ENCODE peak calls at places on chromosomes 13 and 19, in four cellular contexts. C, I, U and X are unnamed samples. For H3K36me3 and H3K27me3, the result is how much of the 10 kb centered on the place peaks cover.

GRCh38 chr19:4477034-4477801 is 5.1 kb downstream of the HDGFL2 start:
- DNase-seq in I (no peak), C (no peak), U (no peak), X (no peak)

GRCh38 chr19:35671818-35672217 is 5.5 kb downstream of the UPK1A start:
- DNase-seq in U (no peak), C (no peak), I (no peak), X (no peak)

GRCh38 chr19:6260912-6261636 is 18.7 kb downstream of the MLLT1 start:
- DNase-seq in C (no peak), U (no peak), I (peak), X (no peak)

GRCh38 chr13:24627864-24628418 is 52.3 kb upstream of the ATP12A start:
- DNase-seq in I (no peak), U (no peak), C (no peak), X (no peak)

GRCh38 chr19:11261902-11262839 is at the start of gene DOCK6:
- DNase-seq in U (no peak), C (no peak), I (peak), X (no peak)

GRCh38 chr13:91359566-91359965 is 12.1 kb downstream of the MIR17HG start:
- DNase-seq in C (no peak), U (no peak), I (no peak), X (no peak)

GRCh38 chr19:33580026-33580644 is 41.6 kb upstream of the CHST8 start:
- DNase-seq in C (no peak), U (no peak), I (peak), X (no peak)

GRCh38 chr19:7920520-7921301 is 573 bp downstream of the SNAPC2 start:
- DNase-seq in C (peak), U (peak), I (peak), X (peak)

GRCh38 chr13:41782086-41782485 is 178.8 kb downstream of the VWA8 start:
- DNase-seq in I (no peak), C (no peak), U (no peak), X (no peak)

GRCh38 chr13:47005761-47006414 is 109.0 kb upstream of the HTR2A start:
- DNase-seq in I (no peak), C (no peak), U (no peak), X (no peak)

GRCh38 chr19:28746486-28746885 is 466.5 kb downstream of the UQCRFS1 start:
- DNase-seq in U (no peak), I (no peak), C (no peak), X (no peak)

GRCh38 chr13:101127741-101128353 is 288.5 kb downstream of the NALCN start:
- DNase-seq in I (no peak), U (no peak), C (peak), X (no peak)

GRCh38 chr19:4123615-4124568 is at the start of gene MAP2K2:
- DNase-seq in I (peak), C (peak), U (peak), X (peak)

GRCh38 chr19:23283925-23284324 is 33.7 kb upstream of the ZNF724 start:
- DNase-seq in U (peak), C (peak), I (peak), X (peak)

GRCh38 chr13:65236841-65237418 is 1993.2 kb downstream of the PCDH9 start:
- DNase-seq in I (no peak), C (no peak), U (no peak), X (no peak)

GRCh38 chr13:77386046-77386445 is 59.2 kb upstream of the MYCBP2 start:
- DNase-seq in C (no peak), I (no peak), U (no peak), X (no peak)

GRCh38 chr13:57644106-57644505 is 12.6 kb downstream of the PCDH17 start:
- DNase-seq in I (no peak), U (no peak), C (no peak), X (no peak)

GRCh38 chr13:59261928-59262488 is 901.7 kb downstream of the DIAPH3 start:
- DNase-seq in U (no peak), C (no peak), I (no peak), X (no peak)

GRCh38 chr13:60944863-60945262 is 470.8 kb downstream of the PCDH20 start:
- DNase-seq in U (no peak), C (no peak), I (no peak), X (no peak)

GRCh38 chr13:76853481-76853880 is 32.7 kb downstream of the KCTD12 start:
- DNase-seq in C (no peak), I (no peak), U (no peak), X (no peak)

GRCh38 chr13:61142506-61142905 is 273.1 kb downstream of the PCDH20 start:
- DNase-seq in C (no peak), I (no peak), U (no peak), X (no peak)

GRCh38 chr13:49527123-49527522 is 31.4 kb downstream of the PHF11 start:
- DNase-seq in I (no peak), C (no peak), U (no peak), X (no peak)

GRCh38 chr19:49788857-49789256 is 22.1 kb downstream of the AP2A1 start:
- DNase-seq in I (no peak), C (no peak), U (no peak), X (no peak)
- H3K36me3 ChIP-seq in I (under half), C (half or more), U (half or more), X (half or more)

DNA sequence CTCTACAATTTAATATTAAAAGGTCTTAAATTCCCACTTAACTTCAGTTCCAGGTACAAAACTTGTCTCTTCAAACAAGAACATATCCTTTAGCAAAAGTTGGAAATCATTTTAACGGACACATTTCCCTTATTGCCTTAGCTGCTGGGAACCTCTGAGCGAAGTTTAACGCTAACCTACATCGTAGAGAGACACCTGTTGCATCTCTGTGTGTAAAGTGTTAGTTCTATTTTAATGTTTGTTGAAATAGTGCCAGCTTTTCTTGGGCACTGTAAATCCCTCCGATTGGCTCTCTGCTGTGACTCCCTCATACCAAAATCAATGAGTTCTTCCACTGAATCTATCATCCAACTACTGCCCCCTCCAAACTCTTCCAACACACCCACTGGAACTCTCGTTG is 2.4 kb upstream of the HIF3A start:
- DNase-seq in I (no peak), U (no peak), C (no peak), X (no peak)
- H3K27me3 ChIP-seq in I (under half), U (under half), C (under half), X (under half)

DNA sequence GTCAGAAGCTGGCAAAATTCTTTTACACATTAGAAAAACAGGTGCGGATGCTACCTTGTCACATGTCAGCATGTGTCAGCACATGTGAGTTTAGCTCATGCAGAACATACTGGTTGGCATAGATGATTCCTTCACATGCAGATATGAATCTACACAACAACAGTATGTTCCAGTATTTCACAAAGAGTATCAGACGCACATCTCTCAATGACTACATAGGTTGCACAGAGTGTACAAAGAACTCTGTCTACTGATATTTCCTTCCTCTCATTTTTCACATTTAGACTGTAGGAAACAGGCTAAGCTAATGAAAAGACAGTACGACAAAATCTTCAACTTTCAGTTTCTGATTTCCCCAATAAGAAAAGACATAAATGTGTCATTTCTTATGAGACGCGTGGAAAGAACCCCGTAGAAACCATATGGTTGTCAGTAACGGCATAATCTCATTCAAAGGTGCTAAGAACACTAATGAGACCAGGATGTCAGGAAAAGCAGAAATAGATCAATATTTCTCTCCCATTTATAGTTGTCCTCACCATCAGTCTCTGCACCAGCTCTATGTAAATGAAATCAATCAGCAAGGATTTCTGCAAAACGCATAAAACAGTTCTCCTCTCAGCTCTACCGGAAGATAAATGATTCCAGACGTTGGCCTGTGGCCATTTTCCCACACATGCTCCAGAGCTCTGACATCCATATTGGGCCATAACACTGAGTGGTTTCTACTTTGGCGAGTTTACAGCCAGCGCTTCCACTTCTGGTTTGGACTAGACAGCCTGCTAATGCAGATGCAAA is 81.2 kb downstream of the STARD13 start:
- DNase-seq in C (peak), I (peak), U (peak), X (peak)
- H3K36me3 ChIP-seq in C (under half), I (under half), U (under half), X (under half)

DNA sequence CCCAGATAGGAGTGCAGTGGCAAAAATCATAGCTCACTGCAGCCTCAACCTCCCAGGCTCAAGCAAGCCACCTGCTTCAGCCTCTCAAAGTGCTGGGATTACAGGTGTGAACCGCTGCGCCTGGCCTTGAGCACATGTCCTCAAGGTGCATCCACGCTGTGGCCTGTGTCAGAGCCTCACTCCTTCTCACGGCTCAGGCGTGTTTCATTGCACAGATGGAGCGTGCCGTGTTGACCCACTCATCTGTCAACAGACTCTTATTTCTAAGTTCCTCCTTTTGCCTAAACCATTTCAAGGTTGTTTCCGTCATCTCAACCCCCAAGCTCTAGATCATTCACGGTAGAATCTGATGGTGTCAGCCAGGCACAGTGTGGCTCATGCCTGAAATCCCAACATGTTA is 28.2 kb downstream of the ATP8B3 start:
- DNase-seq in U (no peak), I (no peak), C (no peak), X (no peak)
- H3K27me3 ChIP-seq in U (under half), I (under half), C (under half), X (under half)

GRCh38 chr19:2808129-2808941 is 11.3 kb upstream of the ZNF554 start:
- DNase-seq in I (peak), C (no peak), U (no peak), X (no peak)
- H3K36me3 ChIP-seq in I (under half), C (half or more), U (half or more), X (half or more)